ENCODE peak calls at places on chromosome 18, in six cellular contexts. F is H1, B is IMR-90, A is trophoblast cell, U is mesenchymal stem cell, E is neuronal stem cell. G is an unnamed sample.

GRCh38 chr18:47422524-47422923 is 171.1 kb upstream of the SKOR2 start:
- DNase-seq in F (no peak), B (no peak), A (no peak), U (no peak), E (no peak), G (peak)

GRCh38 chr18:427005-427404 is 73.5 kb downstream of the COLEC12 start:
- DNase-seq in F (no peak), B (peak), A (no peak), U (peak), E (no peak), G (no peak)

GRCh38 chr18:47215554-47216138 is 35.8 kb downstream of the SKOR2 start:
- DNase-seq in F (no peak), B (peak), A (peak), U (peak), E (peak), G (no peak)

GRCh38 chr18:3340682-3341097 is 78.8 kb downstream of the MYL12B start:
- DNase-seq in F (no peak), B (peak), A (no peak), U (peak), E (no peak), G (no peak)

GRCh38 chr18:12098389-12098788 is 4.7 kb downstream of the ANKRD62 start:
- DNase-seq in F (no peak), B (no peak), A (no peak), U (no peak), E (no peak), G (no peak)

GRCh38 chr18:36849288-36850011 is 20.5 kb downstream of the KIAA1328 start:
- DNase-seq in F (no peak), B (peak), A (peak), U (no peak), E (no peak), G (no peak)

GRCh38 chr18:45617284-45617683 is 2.0 kb downstream of the SLC14A2 start:
- DNase-seq in F (no peak), B (peak), A (no peak), U (peak), E (no peak), G (no peak)

GRCh38 chr18:54787616-54788015 is 40.7 kb upstream of the RAB27B start:
- DNase-seq in F (no peak), B (peak), A (no peak), U (peak), E (no peak), G (no peak)

GRCh38 chr18:60372598-60372997 is at the start of gene MC4R:
- DNase-seq in F (no peak), B (peak), A (no peak), U (peak), E (peak), G (peak)

GRCh38 chr18:52426041-52426440 is 86.0 kb downstream of the DCC start:
- DNase-seq in F (no peak), B (no peak), A (no peak), U (no peak), E (no peak), G (no peak)

GRCh38 chr18:11251891-11252270 is 102.5 kb upstream of the PIEZO2 start:
- DNase-seq in F (no peak), B (peak), A (no peak), U (peak), E (no peak), G (no peak)

GRCh38 chr18:24546304-24546703 is 85.9 kb downstream of the HRH4 start:
- DNase-seq in F (no peak), B (no peak), A (peak), U (no peak), E (no peak), G (no peak)

GRCh38 chr18:3920832-3921231 is 470.9 kb downstream of the TGIF1 start:
- DNase-seq in F (no peak), B (peak), A (no peak), U (no peak), E (no peak), G (no peak)

GRCh38 chr18:36942264-36942663 is 113.3 kb downstream of the KIAA1328 start:
- DNase-seq in F (no peak), B (peak), A (peak), U (peak), E (peak), G (peak)

GRCh38 chr18:457120-457519 is 43.4 kb downstream of the COLEC12 start:
- DNase-seq in F (no peak), B (peak), A (no peak), U (peak), E (no peak), G (no peak)

GRCh38 chr18:52813637-52814416 is 473.8 kb downstream of the DCC start:
- DNase-seq in F (no peak), B (no peak), A (no peak), U (no peak), E (no peak), G (no peak)

GRCh38 chr18:27685807-27686412 is 491.0 kb downstream of the CDH2 start:
- DNase-seq in F (no peak), B (peak), A (peak), U (peak), E (no peak), G (no peak)

GRCh38 chr18:45938488-45938935 is 28.6 kb downstream of the EPG5 start:
- DNase-seq in F (no peak), B (no peak), A (no peak), U (no peak), E (no peak), G (no peak)

GRCh38 chr18:47986724-47987455 is 56.4 kb upstream of the SMAD2 start:
- DNase-seq in F (no peak), B (no peak), A (no peak), U (no peak), E (no peak), G (no peak)

GRCh38 chr18:12679183-12679786 is 21.4 kb upstream of the SPIRE1 start:
- DNase-seq in F (no peak), B (peak), A (no peak), U (peak), E (no peak), G (no peak)

GRCh38 chr18:62828091-62828640 is 112.8 kb downstream of the PHLPP1 start:
- DNase-seq in F (no peak), B (peak), A (no peak), U (peak), E (no peak), G (no peak)

GRCh38 chr18:28189400-28190239 is 12.7 kb upstream of the CDH2 start:
- DNase-seq in F (no peak), B (peak), A (peak), U (peak), E (no peak), G (peak)

GRCh38 chr18:24875761-24876160 is 415.3 kb downstream of the HRH4 start:
- DNase-seq in F (no peak), B (no peak), A (no peak), U (no peak), E (no peak), G (no peak)

GRCh38 chr18:12048827-12049175 is 44.8 kb upstream of the ANKRD62 start:
- DNase-seq in F (no peak), B (peak), A (no peak), U (peak), E (no peak), G (no peak)

GRCh38 chr18:27785815-27786537 is 391.0 kb downstream of the CDH2 start:
- DNase-seq in F (no peak), B (no peak), A (no peak), U (no peak), E (no peak), G (no peak)

GRCh38 chr18:26719909-26720308 is 145.6 kb downstream of the AQP4 start:
- DNase-seq in F (no peak), B (no peak), A (no peak), U (no peak), E (no peak), G (no peak)

GRCh38 chr18:424071-424868 is 76.2 kb downstream of the COLEC12 start:
- DNase-seq in F (no peak), B (no peak), A (no peak), U (no peak), E (no peak), G (no peak)

GRCh38 chr18:26159353-26159752 is 25.7 kb downstream of the PSMA8 start:
- DNase-seq in F (no peak), B (no peak), A (no peak), U (no peak), E (no peak), G (no peak)

GRCh38 chr18:24964213-24964612 is 387.8 kb downstream of the ZNF521 start:
- DNase-seq in F (no peak), B (no peak), A (no peak), U (no peak), E (no peak), G (peak)

GRCh38 chr18:54360406-54360805 is 2.7 kb downstream of the C18orf54 start:
- DNase-seq in F (no peak), B (peak), A (no peak), U (peak), E (no peak), G (no peak)

GRCh38 chr18:31205273-31205672 is 42.6 kb upstream of the DSC1 start:
- DNase-seq in F (no peak), B (no peak), A (no peak), U (no peak), E (no peak), G (no peak)
- H3K14ac ChIP-seq in F (no peak), B (no peak), A (no peak), U (no peak), E (no peak), G (no peak)

DNA sequence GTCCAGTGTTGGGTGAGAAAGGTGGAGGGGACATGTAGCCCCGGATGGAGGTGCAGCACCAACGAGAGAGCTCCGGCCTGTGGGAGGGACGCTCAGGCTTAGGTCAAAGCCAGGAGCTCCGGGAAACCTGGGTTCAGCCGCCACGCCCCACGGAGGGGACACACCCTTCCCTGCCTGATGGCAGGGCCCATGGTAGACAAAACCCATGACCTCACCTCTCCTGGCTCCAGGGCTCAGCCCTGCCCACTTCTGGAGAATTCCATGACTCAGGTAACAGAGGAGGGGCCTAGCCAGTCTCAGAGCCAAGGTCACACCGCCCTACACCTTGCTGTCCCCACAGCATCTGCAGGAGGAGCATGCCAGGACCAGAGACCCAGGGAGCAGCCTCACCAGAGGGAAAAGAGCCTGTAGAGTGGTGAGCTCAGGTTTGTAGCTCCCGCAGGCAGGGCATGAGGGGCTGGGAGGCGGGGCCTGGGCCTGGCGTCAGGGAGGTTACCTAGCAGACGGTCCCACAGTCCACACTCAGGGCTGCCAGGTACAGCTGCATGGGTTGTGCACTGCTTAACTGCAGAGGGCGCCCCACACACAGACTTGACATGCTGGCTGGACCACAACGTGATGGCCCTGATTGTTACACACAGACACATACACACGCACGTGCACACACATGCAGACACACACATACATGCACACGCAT is 70.8 kb upstream of the SMAD7 start:
- DNase-seq in F (peak), B (peak), A (peak), U (peak), E (no peak), G (peak)
- H2AK5ac ChIP-seq in F (no peak), B (peak), A (peak), U (no peak), E (peak), G (no peak)

GRCh38 chr18:66048404-66048803 is 297.6 kb downstream of the CDH7 start:
- DNase-seq in F (no peak), B (no peak), A (no peak), U (no peak), E (no peak), G (no peak)

GRCh38 chr18:66043009-66043408 is 292.2 kb downstream of the CDH7 start:
- DNase-seq in F (no peak), B (no peak), A (no peak), U (no peak), E (no peak), G (no peak)

GRCh38 chr18:66046025-66046602 is 295.3 kb downstream of the CDH7 start:
- DNase-seq in F (no peak), B (no peak), A (no peak), U (no peak), E (no peak), G (no peak)
- H3K4me2 ChIP-seq in F (no peak), B (no peak), A (no peak), U (no peak), E (no peak), G (no peak)

GRCh38 chr18:7923105-7923504 is 356.0 kb downstream of the PTPRM start:
- DNase-seq in F (no peak), B (no peak), A (no peak), U (no peak), E (no peak), G (no peak)

GRCh38 chr18:7918696-7919095 is 351.6 kb downstream of the PTPRM start:
- DNase-seq in F (no peak), B (no peak), A (no peak), U (peak), E (no peak), G (no peak)

GRCh38 chr18:7919565-7919964 is 352.4 kb downstream of the PTPRM start:
- DNase-seq in F (no peak), B (no peak), A (no peak), U (peak), E (no peak), G (no peak)

GRCh38 chr18:7924616-7925015 is 357.5 kb downstream of the PTPRM start:
- DNase-seq in F (no peak), B (no peak), A (peak), U (no peak), E (no peak), G (no peak)

DNA sequence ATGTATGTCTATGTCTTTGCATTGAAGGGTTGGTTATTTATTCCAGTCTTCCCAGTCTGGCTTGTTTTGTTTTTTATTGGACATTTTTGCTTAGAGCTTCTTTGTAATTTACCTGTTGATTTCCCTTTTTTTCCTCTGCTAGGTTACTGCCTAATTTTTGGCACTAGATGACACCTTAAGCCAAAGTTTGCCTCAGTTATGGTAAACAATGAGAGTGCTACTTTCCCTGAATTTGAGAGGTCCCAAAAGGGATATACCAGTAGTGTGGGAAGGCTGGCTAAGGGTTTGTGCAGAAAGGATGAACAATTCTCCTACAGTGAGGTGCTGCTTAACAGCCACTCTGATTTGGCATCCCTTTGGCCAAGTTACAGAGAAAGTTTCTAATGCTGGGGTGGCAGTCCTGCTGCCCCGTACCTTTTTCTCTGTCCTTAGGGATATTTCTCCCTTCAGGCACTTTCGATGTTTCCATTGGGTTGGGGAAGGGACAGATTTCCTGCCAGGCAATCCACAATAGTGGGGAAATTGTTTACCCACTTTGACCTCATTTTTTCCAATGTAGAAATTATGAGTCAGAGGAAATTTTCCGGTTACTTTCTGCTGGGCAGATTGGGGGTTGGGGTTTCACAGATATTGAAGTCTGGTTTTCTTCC is 354.9 kb downstream of the PTPRM start:
- DNase-seq in F (no peak), B (peak), A (no peak), U (peak), E (no peak), G (no peak)
- H3K14ac ChIP-seq in F (no peak), B (peak), A (peak), U (no peak), E (no peak), G (no peak)

GRCh38 chr18:79599503-79599931 is 80.1 kb upstream of the CTDP1 start:
- DNase-seq in F (no peak), B (peak), A (no peak), U (peak), E (no peak), G (no peak)

GRCh38 chr18:79598885-79599175 is 80.8 kb upstream of the CTDP1 start:
- DNase-seq in F (no peak), B (no peak), A (no peak), U (no peak), E (no peak), G (no peak)

GRCh38 chr18:79601234-79601633 is 78.4 kb upstream of the CTDP1 start:
- DNase-seq in F (no peak), B (no peak), A (no peak), U (no peak), E (no peak), G (no peak)

GRCh38 chr18:79600596-79600995 is 79.0 kb upstream of the CTDP1 start:
- DNase-seq in F (no peak), B (no peak), A (no peak), U (no peak), E (no peak), G (no peak)

DNA sequence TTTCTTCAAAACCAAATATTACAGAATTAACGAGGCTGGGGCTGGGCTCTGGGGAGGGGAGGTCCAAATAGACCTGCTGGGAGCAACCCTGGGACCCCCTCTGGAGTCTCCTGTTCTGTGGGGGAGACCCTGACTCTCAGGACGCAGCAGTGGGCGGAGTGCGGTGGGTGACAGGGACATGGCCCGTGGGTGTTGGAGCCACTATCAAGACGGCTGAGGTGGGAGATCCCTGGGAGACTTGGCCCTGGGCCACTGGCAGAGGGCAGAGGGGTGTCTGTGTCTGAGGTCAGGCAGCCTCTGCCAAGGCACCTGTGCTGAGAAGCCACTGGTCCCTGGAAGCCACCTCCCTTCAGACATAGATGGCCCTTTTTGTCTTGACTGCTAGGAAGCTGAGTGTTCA is 79.5 kb upstream of the CTDP1 start:
- DNase-seq in F (no peak), B (no peak), A (no peak), U (no peak), E (no peak), G (no peak)
- H2AK5ac ChIP-seq in F (no peak), B (no peak), A (no peak), U (no peak), E (no peak), G (no peak)

GRCh38 chr18:66141716-66142115 is 390.9 kb downstream of the CDH7 start:
- DNase-seq in F (no peak), B (no peak), A (no peak), U (no peak), E (no peak), G (no peak)
- H3K4me2 ChIP-seq in F (no peak), B (no peak), A (no peak), U (no peak), E (no peak), G (no peak)